ENCODE peak calls at places on chromosomes 11 and 22, in eight cellular contexts. I, B, Y, Q, A, C, S and U are unnamed samples.

GRCh38 chr11:130830563-130830950 is 85.7 kb downstream of the SNX19 start:
- DNase-seq in I (no peak), B (no peak), Y (no peak), Q (no peak), A (no peak), C (no peak), S (no peak), U (no peak)

GRCh38 chr11:82791779-82792178 is 58.1 kb upstream of the FAM181B start:
- DNase-seq in I (no peak), B (no peak), Y (no peak), Q (no peak), A (no peak), C (no peak), S (no peak), U (no peak)

GRCh38 chr11:35389897-35390462 is 29.4 kb downstream of the SLC1A2 start:
- DNase-seq in I (no peak), B (no peak), Y (peak), Q (no peak), A (no peak), C (no peak), S (no peak), U (no peak)

GRCh38 chr11:78291754-78292108 is 103.0 kb downstream of the USP35 start:
- DNase-seq in I (no peak), B (no peak), Y (no peak), Q (no peak), A (no peak), C (no peak), S (no peak), U (no peak)

GRCh38 chr11:130211144-130211543 is 51.6 kb downstream of the ST14 start:
- DNase-seq in I (no peak), B (no peak), Y (no peak), Q (no peak), A (no peak), C (no peak), S (no peak), U (no peak)

GRCh38 chr22:46067159-46068111 is 82.9 kb upstream of the PPARA start:
- DNase-seq in I (no peak), B (no peak), Y (no peak), Q (no peak), A (no peak), C (no peak), S (no peak), U (peak)

GRCh38 chr11:1825039-1825740 is 9.6 kb upstream of the SYT8 start:
- DNase-seq in I (peak), B (no peak), Y (no peak), Q (no peak), A (no peak), C (no peak), S (no peak), U (no peak)

GRCh38 chr22:17350292-17350691 is 19.0 kb upstream of the CECR2 start:
- DNase-seq in I (no peak), B (no peak), Y (no peak), Q (peak), A (no peak), C (no peak), S (peak), U (no peak)

GRCh38 chr11:111770581-111771134 is 4.5 kb upstream of the PPP2R1B start:
- DNase-seq in I (no peak), B (no peak), Y (peak), Q (no peak), A (no peak), C (no peak), S (no peak), U (peak)

GRCh38 chr11:96199563-96200025 is 143.4 kb downstream of the MAML2 start:
- DNase-seq in I (peak), B (no peak), Y (no peak), Q (peak), A (no peak), C (peak), S (peak), U (no peak)

GRCh38 chr11:114054830-114055229 is 4.7 kb upstream of the ZBTB16 start:
- DNase-seq in I (no peak), B (no peak), Y (no peak), Q (no peak), A (no peak), C (no peak), S (no peak), U (no peak)

GRCh38 chr11:94786264-94787126 is 18.3 kb downstream of the AMOTL1 start:
- DNase-seq in I (peak), B (no peak), Y (no peak), Q (peak), A (peak), C (no peak), S (no peak), U (no peak)

GRCh38 chr22:19289475-19290161 is 1.9 kb downstream of the CLTCL1 start:
- DNase-seq in I (peak), B (no peak), Y (no peak), Q (peak), A (no peak), C (peak), S (peak), U (no peak)

GRCh38 chr22:48236261-48236660 is 1473.8 kb downstream of the TBC1D22A start:
- DNase-seq in I (no peak), B (no peak), Y (no peak), Q (no peak), A (no peak), C (no peak), S (no peak), U (no peak)

GRCh38 chr11:73506038-73506437 is 91.9 kb downstream of the FAM168A start:
- DNase-seq in I (no peak), B (no peak), Y (no peak), Q (no peak), A (no peak), C (no peak), S (no peak), U (no peak)

GRCh38 chr11:23674866-23675265 is 814.6 kb upstream of the CCDC179 start:
- DNase-seq in I (no peak), B (no peak), Y (no peak), Q (no peak), A (no peak), C (no peak), S (no peak), U (no peak)

GRCh38 chr11:45333506-45333971 is 47.4 kb upstream of the SYT13 start:
- DNase-seq in I (peak), B (no peak), Y (peak), Q (peak), A (no peak), C (peak), S (peak), U (no peak)

GRCh38 chr22:42964994-42965699 is 49.8 kb downstream of the PACSIN2 start:
- DNase-seq in I (peak), B (no peak), Y (no peak), Q (no peak), A (no peak), C (no peak), S (peak), U (no peak)

GRCh38 chr11:43984519-43985385 is 42.3 kb downstream of the C11orf96 start:
- DNase-seq in I (no peak), B (no peak), Y (no peak), Q (no peak), A (no peak), C (no peak), S (no peak), U (no peak)

GRCh38 chr22:41286639-41287091 is 678 bp upstream of the RANGAP1 start:
- DNase-seq in I (no peak), B (no peak), Y (peak), Q (no peak), A (no peak), C (no peak), S (peak), U (no peak)

GRCh38 chr11:28756977-28757376 is 648.8 kb downstream of the METTL15 start:
- DNase-seq in I (peak), B (no peak), Y (no peak), Q (peak), A (no peak), C (peak), S (peak), U (no peak)

GRCh38 chr11:10303558-10304363 is 1.1 kb upstream of the ADM start:
- DNase-seq in I (peak), B (no peak), Y (peak), Q (peak), A (peak), C (peak), S (peak), U (no peak)

GRCh38 chr22:44710474-44711235 is 8.7 kb downstream of the PRR5 start:
- DNase-seq in I (no peak), B (no peak), Y (peak), Q (no peak), A (no peak), C (no peak), S (no peak), U (no peak)

GRCh38 chr11:35143509-35144102 is 4.6 kb downstream of the CD44 start:
- DNase-seq in I (no peak), B (no peak), Y (no peak), Q (no peak), A (no peak), C (no peak), S (no peak), U (no peak)

GRCh38 chr11:8775341-8776133 is 92.9 kb downstream of the RPL27A start:
- DNase-seq in I (no peak), B (no peak), Y (no peak), Q (no peak), A (no peak), C (no peak), S (no peak), U (no peak)

GRCh38 chr11:58121101-58121500 is 4.2 kb downstream of the OR9I1 start:
- DNase-seq in I (no peak), B (no peak), Y (no peak), Q (no peak), A (no peak), C (no peak), S (no peak), U (no peak)

GRCh38 chr11:112925516-112926310 is 35.5 kb upstream of the NCAM1 start:
- DNase-seq in I (no peak), B (no peak), Y (no peak), Q (peak), A (no peak), C (no peak), S (no peak), U (no peak)

GRCh38 chr11:60838132-60838531 is 3.8 kb upstream of the CCDC86 start:
- DNase-seq in I (peak), B (no peak), Y (no peak), Q (no peak), A (no peak), C (no peak), S (no peak), U (no peak)

GRCh38 chr11:71472357-71472885 is 19.4 kb downstream of the NADSYN1 start:
- DNase-seq in I (no peak), B (no peak), Y (no peak), Q (no peak), A (no peak), C (no peak), S (no peak), U (no peak)

GRCh38 chr11:57290288-57290687 is 34.5 kb downstream of the TNKS1BP1 start:
- DNase-seq in I (peak), B (no peak), Y (no peak), Q (peak), A (no peak), C (peak), S (peak), U (no peak)

GRCh38 chr11:1017269-1018005 is 19.1 kb downstream of the MUC6 start:
- DNase-seq in I (no peak), B (no peak), Y (no peak), Q (peak), A (no peak), C (peak), S (no peak), U (no peak)

GRCh38 chr11:105232021-105232420 is 92.5 kb upstream of the CARD18 start:
- DNase-seq in I (peak), B (no peak), Y (no peak), Q (peak), A (no peak), C (no peak), S (no peak), U (no peak)

GRCh38 chr22:38799265-38800002 is 5.5 kb upstream of the DNAL4 start:
- DNase-seq in I (no peak), B (no peak), Y (no peak), Q (no peak), A (no peak), C (peak), S (no peak), U (no peak)